ENCODE peak calls at places on chromosomes 2 and 18, in seven cellular contexts. Z, B, Q, E, W, V and U are unnamed samples.

GRCh38 chr2:235200216-235200615 is 248.4 kb downstream of the SH3BP4 start:
- DNase-seq in V (no peak), Z (no peak), E (no peak), Q (no peak), W (no peak), B (no peak), U (no peak)

GRCh38 chr18:79275992-79276391 is 119.7 kb upstream of the NFATC1 start:
- DNase-seq in V (no peak), E (no peak), Z (no peak), W (no peak), B (no peak), Q (no peak), U (no peak)

GRCh38 chr18:60350975-60351374 is 21.6 kb downstream of the MC4R start:
- DNase-seq in B (no peak), W (no peak), Z (no peak), V (no peak), E (no peak), Q (no peak), U (no peak)

GRCh38 chr18:13275075-13275474 is 56.5 kb downstream of the LDLRAD4 start:
- DNase-seq in W (no peak), E (no peak), B (no peak), Z (no peak), Q (no peak), V (no peak), U (no peak)

GRCh38 chr18:10290244-10291240 is 163.9 kb upstream of the APCDD1 start:
- DNase-seq in B (no peak), Z (no peak), V (no peak), W (no peak), Q (no peak), E (no peak), U (peak; percentile 37)

GRCh38 chr2:239523147-239523943 is 122.5 kb upstream of the HDAC4 start:
- DNase-seq in W (no peak), V (no peak), Q (no peak), E (no peak), Z (no peak), B (no peak), U (no peak)

GRCh38 chr18:34866739-34867138 is 156.6 kb downstream of the DTNA start:
- DNase-seq in W (no peak), Q (no peak), B (no peak), E (no peak), V (no peak), Z (peak; percentile 14), U (no peak)

GRCh38 chr2:197514754-197515153 is 1.1 kb upstream of the MOB4 start:
- DNase-seq in Q (no peak), V (no peak), B (no peak), E (no peak), Z (no peak), W (no peak), U (no peak)

GRCh38 chr2:172354347-172354746 is 73.0 kb upstream of the ITGA6 start:
- DNase-seq in Q (no peak), W (no peak), B (no peak), V (no peak), Z (no peak), E (no peak), U (no peak)

GRCh38 chr2:214193943-214194342 is 216.9 kb upstream of the VWC2L start:
- DNase-seq in V (no peak), Q (no peak), W (no peak), Z (no peak), B (no peak), E (no peak), U (no peak)

GRCh38 chr2:108938069-108938710 is 50.8 kb downstream of the EDAR start:
- DNase-seq in Q (no peak), B (no peak), E (no peak), Z (no peak), W (no peak), V (no peak), U (no peak)

GRCh38 chr18:54945726-54946125 is 13.5 kb downstream of the CCDC68 start:
- DNase-seq in B (no peak), V (no peak), Q (no peak), W (no peak), Z (no peak), E (no peak), U (no peak)

GRCh38 chr2:40758778-40759177 is 306.9 kb upstream of the SLC8A1 start:
- DNase-seq in E (no peak), B (no peak), W (no peak), Q (no peak), V (no peak), Z (no peak), U (no peak)

GRCh38 chr2:2743164-2743571 is 412.1 kb upstream of the MYT1L start:
- DNase-seq in Z (peak; percentile 43), W (no peak), V (peak; percentile 65), Q (no peak), B (no peak), E (no peak), U (no peak)

GRCh38 chr2:241796610-241797138 is 12.3 kb upstream of the NEU4 start:
- DNase-seq in W (no peak), Q (no peak), E (no peak), Z (no peak), B (peak; percentile 5), V (no peak), U (peak; percentile 63)

GRCh38 chr2:231522418-231523180 is 7.6 kb downstream of the NMUR1 start:
- DNase-seq in B (no peak), E (no peak), W (no peak), Q (no peak), Z (no peak), V (no peak), U (no peak)

GRCh38 chr2:238228700-238229099 is 11.1 kb downstream of the HES6 start:
- DNase-seq in V (no peak), E (no peak), Q (no peak), W (no peak), Z (peak; percentile 58), B (no peak), U (no peak)

GRCh38 chr2:223058952-223059716 is 7.1 kb downstream of the KCNE4 start:
- DNase-seq in E (no peak), V (no peak), W (peak; percentile 60), B (no peak), Q (no peak), Z (peak; percentile 73), U (no peak)

GRCh38 chr18:44149706-44150105 is 531.0 kb upstream of the SETBP1 start:
- DNase-seq in V (no peak), E (no peak), Q (no peak), B (no peak), Z (peak; percentile 24), W (no peak), U (no peak)

GRCh38 chr18:51048190-51048589 is 18.2 kb downstream of the SMAD4 start:
- DNase-seq in E (no peak), Q (no peak), V (no peak), Z (no peak), B (no peak), W (no peak), U (no peak)

GRCh38 chr18:51054764-51055163 is 24.8 kb downstream of the SMAD4 start:
- DNase-seq in Q (no peak), E (no peak), B (no peak), Z (no peak), W (no peak), V (no peak), U (no peak)

GRCh38 chr18:51051105-51051712 is 21.2 kb downstream of the SMAD4 start:
- DNase-seq in E (peak; percentile 36), Q (no peak), W (no peak), B (no peak), Z (peak; percentile 74), V (no peak), U (no peak)

GRCh38 chr18:51049137-51049536 is 19.1 kb downstream of the SMAD4 start:
- DNase-seq in Z (no peak), V (no peak), E (no peak), B (no peak), W (no peak), Q (no peak), U (no peak)

GRCh38 chr18:51053822-51054221 is 23.8 kb downstream of the SMAD4 start:
- DNase-seq in Z (no peak), B (no peak), V (no peak), E (no peak), Q (no peak), W (no peak), U (no peak)
- H3K27ac ChIP-seq in Z (peak overlapping the region; percentile 56), B (no peak overlapping the region), V (no peak overlapping the region), E (no peak overlapping the region), Q (no peak overlapping the region), W (no peak overlapping the region), U (no peak overlapping the region)

DNA sequence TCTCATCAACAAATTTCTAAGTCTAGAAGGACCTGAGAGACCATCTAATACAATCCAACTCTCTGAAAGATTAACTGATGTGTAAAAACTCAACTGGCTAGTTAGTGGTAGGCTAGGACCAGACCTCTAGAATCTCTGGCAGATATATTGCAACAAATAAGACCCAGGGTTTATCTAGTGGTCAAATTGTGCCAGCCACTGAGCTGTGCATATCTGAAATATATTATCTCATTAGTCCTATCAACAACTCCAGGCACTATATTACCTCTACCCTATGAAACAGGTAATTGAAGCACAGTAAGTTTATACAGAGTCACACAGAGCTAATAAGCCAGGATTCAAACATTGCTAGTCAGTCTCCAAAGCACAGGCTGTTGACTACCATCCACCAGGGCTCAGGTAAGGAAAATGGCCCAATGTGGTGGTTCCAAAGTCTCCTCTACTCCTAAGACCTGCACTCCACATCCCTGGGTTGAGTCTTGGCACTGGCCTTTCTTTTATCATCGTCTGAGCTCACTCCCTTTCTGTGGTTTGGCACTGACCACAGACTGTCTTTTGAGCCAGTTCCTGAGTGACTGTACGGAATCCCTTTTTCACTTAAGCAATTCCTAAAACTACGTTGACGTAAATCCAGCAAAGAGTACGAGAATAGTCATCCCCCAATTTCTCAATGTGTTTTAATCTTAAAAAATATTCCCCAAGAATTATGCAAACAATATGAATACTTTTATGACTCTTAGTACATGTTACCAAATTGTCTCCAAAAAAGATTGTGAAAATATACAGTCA is 11.9 kb upstream of the PID1 start:
- DNase-seq in V (peak; percentile 46), Q (no peak), B (no peak), E (no peak), W (no peak), Z (no peak), U (peak; percentile 63)
- H3K27ac ChIP-seq in V (peak overlapping the region; percentile 43), Q (no peak overlapping the region), B (no peak overlapping the region), E (no peak overlapping the region), W (no peak overlapping the region), Z (no peak overlapping the region), U (no peak overlapping the region)

GRCh38 chr2:9297807-9298206 is 91.2 kb downstream of the ASAP2 start:
- DNase-seq in Z (no peak), B (no peak), W (no peak), Q (no peak), V (no peak), E (no peak), U (no peak)

GRCh38 chr2:9296559-9296958 is 89.9 kb downstream of the ASAP2 start:
- DNase-seq in Q (no peak), W (no peak), Z (no peak), E (no peak), B (no peak), V (no peak), U (no peak)

GRCh38 chr2:9294764-9295163 is 88.2 kb downstream of the ASAP2 start:
- DNase-seq in Z (no peak), E (no peak), V (no peak), Q (no peak), W (no peak), B (no peak), U (no peak)

GRCh38 chr2:9298583-9298982 is 92.0 kb downstream of the ASAP2 start:
- DNase-seq in W (no peak), B (no peak), Q (no peak), V (no peak), Z (no peak), E (no peak), U (no peak)

GRCh38 chr2:9297156-9297555 is 90.5 kb downstream of the ASAP2 start:
- DNase-seq in Z (no peak), V (no peak), Q (no peak), B (no peak), W (no peak), E (no peak), U (no peak)
- H3K27ac ChIP-seq in Z (no peak overlapping the region), V (no peak overlapping the region), Q (no peak overlapping the region), B (no peak overlapping the region), W (no peak overlapping the region), E (no peak overlapping the region), U (no peak overlapping the region)

GRCh38 chr2:38095996-38096861 is 20.3 kb upstream of the CYP1B1 start:
- DNase-seq in E (no peak), Q (no peak), B (no peak), V (peak; percentile 63), Z (peak; percentile 89), W (no peak), U (peak; percentile 76)
- H3K27ac ChIP-seq in E (no peak overlapping the region), Q (no peak overlapping the region), B (peak overlapping the region; percentile 10), V (peak overlapping the region; percentile 85), Z (peak overlapping the region; percentile 90), W (no peak overlapping the region), U (no peak overlapping the region)